ENCODE peak calls at places on chromosomes 11 and 22, in five cellular contexts. G, D, C, F and H are unnamed samples.

GRCh38 chr11:35216962-35217667 is 78.1 kb downstream of the CD44 start:
- DNase-seq in G (peak), C (peak), F (no peak), D (no peak), H (no peak)

GRCh38 chr22:31475778-31476177 is 13.9 kb downstream of the EIF4ENIF1 start:
- DNase-seq in C (no peak), D (no peak), F (no peak), G (no peak), H (no peak)

GRCh38 chr11:66017354-66017753 is 5.5 kb downstream of the CST6 start:
- DNase-seq in D (no peak), C (no peak), F (no peak), G (no peak), H (no peak)

GRCh38 chr22:33465554-33465953 is 407.4 kb upstream of the SYN3 start:
- DNase-seq in G (no peak), F (no peak), D (no peak), C (no peak), H (no peak)

GRCh38 chr22:45722006-45722405 is 50.4 kb downstream of the ATXN10 start:
- DNase-seq in G (no peak), C (no peak), D (no peak), F (no peak), H (no peak)

GRCh38 chr11:77346906-77347603 is 45.6 kb upstream of the GDPD4 start:
- DNase-seq in F (no peak), D (no peak), G (no peak), C (peak), H (no peak)

GRCh38 chr11:64090811-64091516 is 55.2 kb downstream of the FLRT1 start:
- DNase-seq in F (no peak), C (peak), D (no peak), G (no peak), H (no peak)

GRCh38 chr11:11937957-11938356 is 70.5 kb downstream of the DKK3 start:
- DNase-seq in C (peak), G (no peak), D (no peak), F (no peak), H (no peak)

GRCh38 chr11:110519816-110520215 is 90.1 kb downstream of the FDX1 start:
- DNase-seq in F (no peak), C (no peak), G (no peak), D (no peak), H (no peak)

GRCh38 chr11:125512106-125512505 is 16.0 kb upstream of the FEZ1 start:
- DNase-seq in G (no peak), D (no peak), F (no peak), C (no peak), H (no peak)
- TF ChIP-seq CTCF in G (no peak), D (no peak), F (no peak), C (no peak), H (no peak)

GRCh38 chr11:14393129-14393528 is 34.1 kb upstream of the RRAS2 start:
- DNase-seq in G (no peak), F (no peak), D (no peak), C (no peak), H (no peak)

GRCh38 chr11:14399087-14399486 is 40.1 kb upstream of the RRAS2 start:
- DNase-seq in F (no peak), C (no peak), G (no peak), D (no peak), H (no peak)

GRCh38 chr11:14390669-14391068 is 31.7 kb upstream of the RRAS2 start:
- DNase-seq in D (no peak), F (no peak), G (no peak), C (no peak), H (no peak)

GRCh38 chr11:14393889-14394288 is 34.9 kb upstream of the RRAS2 start:
- DNase-seq in F (no peak), G (no peak), D (no peak), C (no peak), H (no peak)

GRCh38 chr11:14396289-14396688 is 37.3 kb upstream of the RRAS2 start:
- DNase-seq in G (no peak), C (no peak), D (no peak), F (no peak), H (no peak)
- TF ChIP-seq CTCF in G (no peak), C (no peak), D (no peak), F (no peak), H (no peak)

GRCh38 chr22:40346178-40347064 is at the start of gene ADSL:
- DNase-seq in D (peak), C (peak), F (peak), G (peak), H (peak)
- TF ChIP-seq CTCF in D (no peak), C (peak), F (no peak), G (peak), H (no peak)

GRCh38 chr11:27214713-27215112 is 148.3 kb downstream of the CCDC34 start:
- DNase-seq in G (no peak), F (no peak), C (no peak), D (no peak), H (no peak)
- TF ChIP-seq CTCF in G (no peak), F (no peak), C (no peak), D (no peak), H (no peak)

GRCh38 chr11:34166806-34167740 is 61.6 kb downstream of the NAT10 start:
- DNase-seq in F (no peak), C (no peak), G (no peak), D (no peak), H (no peak)
- TF ChIP-seq CTCF in F (no peak), C (no peak), G (no peak), D (no peak), H (no peak)

DNA sequence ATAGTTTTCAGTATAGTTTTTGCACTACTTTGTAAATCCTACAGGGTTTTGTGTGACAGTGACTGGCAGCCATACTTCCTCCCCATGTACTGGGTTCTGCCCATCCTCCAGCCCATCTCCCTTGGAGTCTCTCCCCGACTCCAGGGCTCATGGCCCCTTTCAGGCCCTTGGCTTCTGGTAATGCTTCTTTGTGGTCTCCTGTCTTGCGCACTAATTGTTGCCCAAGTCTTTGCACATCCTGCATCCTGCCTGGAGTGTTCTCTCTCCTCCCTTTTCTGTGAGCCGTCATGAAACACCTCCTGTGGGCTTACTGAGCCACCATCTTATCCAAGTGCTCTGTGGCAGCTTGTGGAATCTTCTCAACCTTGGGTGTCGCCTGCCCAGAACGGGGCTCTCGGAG is 11.4 kb upstream of the KCNQ1OT1 start:
- DNase-seq in D (no peak), F (no peak), G (no peak), C (peak), H (no peak)
- TF ChIP-seq CTCF in D (no peak), F (no peak), G (no peak), C (no peak), H (no peak)

DNA sequence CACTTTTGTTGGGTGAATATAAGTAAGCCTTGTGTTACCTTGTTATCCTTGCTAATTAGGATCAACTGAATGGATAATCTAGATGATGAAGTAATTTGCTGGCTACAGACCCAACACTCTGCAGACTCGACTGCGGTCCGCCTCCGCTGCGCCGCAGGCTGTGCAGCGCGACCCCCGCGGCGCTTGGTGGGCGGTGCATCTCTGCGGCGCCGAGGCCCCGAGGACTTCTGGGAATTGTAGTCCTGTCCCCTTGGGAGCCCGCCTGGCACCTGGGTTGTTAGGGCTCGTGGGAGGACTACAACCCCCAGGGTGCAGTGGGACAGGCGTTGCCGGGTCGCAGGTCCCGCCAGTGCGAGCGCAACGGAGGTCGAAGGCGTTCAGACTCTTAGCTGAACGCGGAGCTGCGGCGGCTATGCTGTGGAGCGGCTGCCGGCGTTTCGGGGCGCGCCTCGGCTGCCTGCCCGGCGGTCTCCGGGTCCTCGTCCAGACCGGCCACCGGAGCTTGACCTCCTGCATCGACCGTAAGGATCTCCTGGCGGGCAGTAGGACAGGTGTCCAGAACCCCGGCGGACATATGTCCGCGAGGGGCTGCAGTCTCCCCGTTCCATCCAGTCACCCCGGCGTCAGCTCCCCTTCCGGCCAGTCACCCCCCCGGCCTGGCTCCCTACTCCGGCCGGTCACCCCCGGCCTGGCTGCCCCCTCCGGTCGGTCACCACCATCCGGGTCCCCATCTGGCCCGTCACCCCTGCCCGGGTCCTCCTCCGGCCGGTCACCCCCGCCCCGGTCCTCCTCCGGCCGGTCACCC is at the start of the genes ACAD8 and THYN1:
- DNase-seq in G (peak), D (peak), F (peak), C (peak), H (peak)
- TF ChIP-seq CTCF in G (peak), D (no peak), F (peak), C (peak), H (no peak)

DNA sequence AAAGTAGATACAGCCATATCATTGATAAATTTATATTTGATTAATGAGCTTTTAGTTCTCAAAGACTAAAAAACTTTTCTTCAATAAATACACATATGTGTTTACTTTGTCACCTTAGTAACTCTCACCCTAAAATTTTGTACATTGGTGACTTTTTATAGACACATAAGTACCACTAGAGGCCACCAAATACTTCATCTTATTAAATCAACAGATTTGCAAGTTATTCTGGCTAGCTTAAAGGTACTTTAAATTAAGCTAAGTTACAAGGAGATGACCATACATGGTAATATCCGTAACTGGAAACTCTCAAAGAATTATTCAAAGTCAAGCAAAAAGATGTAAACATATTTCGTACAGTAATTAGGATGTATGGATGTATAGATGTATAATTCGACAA is 112.2 kb downstream of the SBF2 start:
- DNase-seq in F (no peak), G (no peak), C (peak), D (no peak), H (no peak)
- TF ChIP-seq CTCF in F (peak), G (peak), C (peak), D (peak), H (peak)